ENCODE peak calls at places on chromosomes 1 and 21, in eight cellular contexts. F is upper lobe of right lung, K is body of pancreas, T is dorsolateral prefrontal cortex, X is choroid plexus epithelial cell, E is K562, W is cardiac fibroblast, O is pancreas. C is an unnamed sample.
A peak's percentile ranks its signal among the peaks of the same experiment; 100 is the strongest.

GRCh38 chr1:221801773-221802516 is 60.1 kb upstream of the DUSP10 start:
- DNase-seq in O (no peak), E (no peak), K (no peak), T (no peak), F (no peak), W (peak; percentile 73), X (peak; percentile 67), C (peak; percentile 46)

GRCh38 chr1:152182431-152182830 is 23.4 kb upstream of the RPTN start:
- DNase-seq in K (no peak), X (peak; percentile 81), E (peak; percentile 14), W (peak; percentile 67), F (no peak), O (no peak), T (no peak), C (peak; percentile 33)

GRCh38 chr1:91651671-91652071 is 151.0 kb downstream of the CDC7 start:
- DNase-seq in K (peak; percentile 29), W (peak; percentile 73), X (peak; percentile 79), O (no peak), T (no peak), E (peak; percentile 64), F (no peak), C (peak; percentile 37)

GRCh38 chr1:8162168-8162567 is 136.1 kb upstream of the ERRFI1 start:
- DNase-seq in O (no peak), T (no peak), F (no peak), K (peak; percentile 26), E (no peak), X (no peak), W (no peak), C (no peak)

GRCh38 chr1:36446261-36446660 is 4.0 kb downstream of the OSCP1 start:
- DNase-seq in W (no peak), X (peak; percentile 45), O (no peak), F (no peak), E (peak; percentile 83), K (no peak), T (no peak), C (no peak)

GRCh38 chr1:114719424-114719787 is 2.8 kb upstream of the NRAS start:
- DNase-seq in O (no peak), T (no peak), X (no peak), W (peak; percentile 66), K (no peak), E (no peak), F (no peak), C (peak; percentile 6)

GRCh38 chr1:220012259-220012658 is 34.0 kb downstream of the EPRS1 start:
- DNase-seq in K (no peak), X (peak; percentile 60), W (peak; percentile 21), O (no peak), T (no peak), F (no peak), E (no peak), C (peak; percentile 45)

GRCh38 chr1:151294748-151295462 is 12.8 kb downstream of the ZNF687 start:
- DNase-seq in K (no peak), W (no peak), E (no peak), T (no peak), O (no peak), F (no peak), X (no peak), C (no peak)

GRCh38 chr1:53130598-53130877 is 11.9 kb downstream of the SLC1A7 start:
- DNase-seq in X (no peak), O (no peak), F (no peak), W (no peak), K (no peak), T (peak; percentile 4), E (no peak), C (no peak)

GRCh38 chr1:110857964-110858948 is 14.7 kb upstream of the CD53 start:
- DNase-seq in T (no peak), O (no peak), W (no peak), E (peak; percentile 66), X (no peak), K (no peak), F (no peak), C (no peak)

GRCh38 chr1:19645544-19646252 is 1.6 kb downstream of the NBL1 start:
- DNase-seq in W (no peak), T (no peak), O (no peak), E (no peak), X (peak; percentile 52), K (no peak), F (peak; percentile 62), C (peak; percentile 44)

GRCh38 chr1:91683598-91683951 is 182.9 kb downstream of the CDC7 start:
- DNase-seq in X (no peak), O (peak; percentile 30), T (no peak), E (no peak), K (no peak), F (no peak), W (no peak), C (peak; percentile 26)

GRCh38 chr1:92653605-92654381 is 131.1 kb downstream of the EVI5 start:
- DNase-seq in K (no peak), E (peak; percentile 69), X (peak; percentile 6), T (no peak), O (no peak), F (no peak), W (no peak), C (no peak)

GRCh38 chr1:171142451-171143121 is 42.5 kb upstream of the FMO2 start:
- DNase-seq in T (no peak), W (peak; percentile 93), X (peak; percentile 93), O (no peak), F (no peak), E (no peak), K (peak; percentile 10), C (peak; percentile 91)

GRCh38 chr1:221072214-221072613 is 193.0 kb downstream of the HLX start:
- DNase-seq in K (no peak), T (no peak), E (no peak), X (no peak), F (no peak), W (no peak), O (no peak), C (no peak)

GRCh38 chr1:45325816-45326506 is 734 bp upstream of the HPDL start:
- DNase-seq in E (no peak), T (no peak), X (peak; percentile 11), K (no peak), W (no peak), F (no peak), O (no peak), C (no peak)

GRCh38 chr1:52057876-52058275 is 1.8 kb downstream of the BTF3L4 start:
- DNase-seq in K (no peak), F (no peak), X (peak; percentile 10), O (no peak), T (no peak), E (no peak), W (peak; percentile 22), C (peak; percentile 40)
- H3K4me3 ChIP-seq in K (no peak overlapping the region), F (peak overlapping the region; percentile 97), X (no peak overlapping the region), O (peak overlapping the region; percentile 95), T (peak overlapping the region; percentile 79), E (peak overlapping the region; percentile 83), W (no peak overlapping the region), C (peak overlapping the region; percentile 94)

DNA sequence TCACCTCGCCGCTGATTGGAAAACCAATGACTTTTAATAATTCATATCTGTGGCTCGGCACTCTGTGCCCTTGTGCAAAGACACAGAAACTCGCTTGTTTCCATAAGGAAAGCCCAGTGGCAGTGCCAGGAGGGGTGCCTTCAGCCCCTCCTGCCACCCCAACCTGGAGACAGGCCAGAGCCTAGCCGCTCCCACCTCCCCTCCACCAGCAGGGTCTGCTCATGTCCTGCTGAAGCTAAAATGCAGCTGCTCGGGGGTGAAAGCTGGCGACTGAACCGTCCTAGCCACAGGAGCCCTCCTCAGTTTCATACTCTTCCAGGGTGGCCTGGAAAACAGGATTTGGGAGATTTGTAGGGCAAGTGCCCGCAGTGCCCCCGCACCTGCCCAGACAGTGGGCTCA is 1.6 kb downstream of the PLEKHA6 start:
- DNase-seq in E (no peak), O (no peak), F (no peak), K (no peak), X (no peak), T (no peak), W (no peak), C (no peak)
- H3K4me3 ChIP-seq in E (no peak overlapping the region), O (no peak overlapping the region), F (no peak overlapping the region), K (no peak overlapping the region), X (no peak overlapping the region), T (peak overlapping the region; percentile 58), W (no peak overlapping the region), C (no peak overlapping the region)

DNA sequence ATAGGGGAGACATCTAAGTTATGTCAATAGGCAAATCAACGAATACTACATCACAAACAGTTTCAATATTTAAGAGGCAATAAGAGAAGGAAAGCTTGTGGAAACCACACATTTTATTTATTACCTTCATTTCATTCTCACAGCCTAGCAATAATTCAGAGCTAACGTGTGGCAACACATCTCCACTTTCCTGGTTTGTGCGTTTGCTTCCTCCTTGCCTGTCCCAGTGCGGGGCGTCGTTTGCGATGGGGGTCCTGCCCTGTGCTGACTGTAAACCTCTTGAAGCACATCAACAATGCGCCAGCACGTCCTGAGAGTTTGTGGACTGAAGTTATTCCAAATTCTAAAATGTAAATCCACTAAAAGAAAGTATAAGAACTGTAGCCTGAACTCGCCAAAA is 14.4 kb upstream of the VPS26C start:
- DNase-seq in W (no peak), T (no peak), O (no peak), K (no peak), E (no peak), F (no peak), X (no peak), C (no peak)
- H3K4me3 ChIP-seq in W (no peak overlapping the region), T (no peak overlapping the region), O (no peak overlapping the region), K (no peak overlapping the region), E (no peak overlapping the region), F (no peak overlapping the region), X (no peak overlapping the region), C (no peak overlapping the region)

GRCh38 chr1:65420590-65421340 is at the start of the genes LEPR and LEPROT:
- DNase-seq in W (peak; percentile 53), O (no peak), F (no peak), K (no peak), E (no peak), T (no peak), X (no peak), C (no peak)

GRCh38 chr1:65422241-65423203 is 2.1 kb downstream of the LEPR start:
- DNase-seq in O (no peak), T (no peak), X (peak; percentile 46), K (no peak), F (no peak), E (peak; percentile 77), W (peak; percentile 70), C (peak; percentile 78)

GRCh38 chr1:65421341-65422174 is 1.1 kb downstream of the LEPR start:
- DNase-seq in T (no peak), F (no peak), O (no peak), E (peak; percentile 44), K (no peak), W (no peak), X (peak; percentile 62), C (peak; percentile 33)

GRCh38 chr1:65425697-65426096 is 5.2 kb downstream of the LEPR start:
- DNase-seq in T (no peak), X (peak; percentile 83), W (peak; percentile 98), F (no peak), O (no peak), K (no peak), E (no peak), C (peak; percentile 97)

GRCh38 chr1:65423884-65424655 is 3.6 kb downstream of the LEPR start:
- DNase-seq in X (peak; percentile 93), F (no peak), T (no peak), K (no peak), E (peak; percentile 65), O (no peak), W (peak; percentile 96), C (peak; percentile 96)
- H3K4me3 ChIP-seq in X (no peak overlapping the region), F (no peak overlapping the region), T (no peak overlapping the region), K (no peak overlapping the region), E (peak overlapping the region; percentile 83), O (no peak overlapping the region), W (no peak overlapping the region), C (no peak overlapping the region)